ENCODE peak calls at places on chromosomes 2 and 18, in six cellular contexts. G is ovary, B is right cardiac atrium, H is body of pancreas, I is Peyer's patch, L is stomach. T is an unnamed sample.

GRCh38 chr2:70851704-70852103 is 16.1 kb upstream of the CD207 start:
- DNase-seq in G (no peak), B (no peak), H (no peak), I (no peak), L (no peak), T (no peak)

GRCh38 chr18:58965291-58965929 is 100.7 kb downstream of the ZNF532 start:
- DNase-seq in G (no peak), B (no peak), H (no peak), I (no peak), L (no peak), T (no peak)

GRCh38 chr2:166516712-166517303 is 22.8 kb upstream of the SCN7A start:
- DNase-seq in G (peak; percentile 45), B (peak; percentile 58), H (peak; percentile 32), I (no peak), L (no peak), T (peak; percentile 26)

GRCh38 chr18:70074091-70074490 is 126.4 kb upstream of the CD226 start:
- DNase-seq in G (no peak), B (no peak), H (no peak), I (no peak), L (no peak), T (no peak)

GRCh38 chr2:239255643-239256042 is 145.2 kb downstream of the HDAC4 start:
- DNase-seq in G (no peak), B (no peak), H (no peak), I (no peak), L (no peak), T (no peak)

GRCh38 chr2:98515571-98515927 is 70.9 kb downstream of the INPP4A start:
- DNase-seq in G (peak; percentile 34), B (no peak), H (no peak), I (no peak), L (no peak), T (no peak)

GRCh38 chr2:147424766-147425165 is 420.1 kb upstream of the ACVR2A start:
- DNase-seq in G (no peak), B (no peak), H (no peak), I (no peak), L (no peak), T (no peak)

GRCh38 chr2:21469564-21469963 is 345.8 kb downstream of the TDRD15 start:
- DNase-seq in G (no peak), B (no peak), H (no peak), I (no peak), L (no peak), T (no peak)

GRCh38 chr18:5630766-5631413 is 87.1 kb upstream of the EPB41L3 start:
- DNase-seq in G (peak; percentile 72), B (peak; percentile 37), H (no peak), I (no peak), L (no peak), T (no peak)

GRCh38 chr2:223404616-223405015 is 197.5 kb downstream of the SCG2 start:
- DNase-seq in G (no peak), B (no peak), H (no peak), I (no peak), L (no peak), T (no peak)

GRCh38 chr2:218082586-218083351 is 13.7 kb downstream of the RUFY4 start:
- DNase-seq in G (no peak), B (no peak), H (no peak), I (no peak), L (no peak), T (no peak)

GRCh38 chr2:188976545-188977268 is 2.5 kb downstream of the COL3A1 start:
- DNase-seq in G (no peak), B (no peak), H (no peak), I (no peak), L (no peak), T (peak; percentile 83)

GRCh38 chr2:234368861-234369261 is 128.0 kb downstream of the ARL4C start:
- DNase-seq in G (no peak), B (no peak), H (no peak), I (no peak), L (no peak), T (peak; percentile 83)

GRCh38 chr2:126877041-126877440 is 21.6 kb upstream of the TEX51 start:
- DNase-seq in G (no peak), B (no peak), H (no peak), I (no peak), L (no peak), T (no peak)

GRCh38 chr2:238573065-238573778 is 146.5 kb downstream of the ASB1 start:
- DNase-seq in G (no peak), B (no peak), H (peak; percentile 30), I (no peak), L (no peak), T (no peak)

GRCh38 chr2:88721268-88721667 is 29.8 kb downstream of the RPIA start:
- DNase-seq in G (no peak), B (no peak), H (no peak), I (no peak), L (no peak), T (no peak)

GRCh38 chr2:121501070-121501469 is 29.6 kb upstream of the RNU4ATAC start:
- DNase-seq in G (no peak), B (no peak), H (no peak), I (no peak), L (no peak), T (peak; percentile 63)

GRCh38 chr18:62795813-62796212 is 80.5 kb downstream of the PHLPP1 start:
- DNase-seq in G (no peak), B (no peak), H (no peak), I (no peak), L (no peak), T (no peak)

GRCh38 chr2:127053731-127054603 is 53.0 kb downstream of the BIN1 start:
- DNase-seq in G (peak; percentile 24), B (peak; percentile 48), H (peak; percentile 42), I (peak; percentile 67), L (peak; percentile 58), T (no peak)

GRCh38 chr2:239260546-239261327 is 140.1 kb downstream of the HDAC4 start:
- DNase-seq in G (no peak), B (no peak), H (no peak), I (no peak), L (no peak), T (no peak)

GRCh38 chr18:76398295-76398694 is 96.7 kb downstream of the ZNF516 start:
- DNase-seq in G (peak; percentile 62), B (no peak), H (no peak), I (no peak), L (peak; percentile 68), T (no peak)

GRCh38 chr2:74198461-74199274 is at the start of gene MTHFD2:
- DNase-seq in G (peak; percentile 81), B (peak; percentile 97), H (peak; percentile 96), I (peak; percentile 94), L (peak; percentile 95), T (peak; percentile 99)

GRCh38 chr2:238231251-238231793 is 8.5 kb downstream of the HES6 start:
- DNase-seq in G (peak; percentile 63), B (peak; percentile 93), H (peak; percentile 87), I (peak; percentile 76), L (peak; percentile 75), T (peak; percentile 73)

GRCh38 chr2:218733615-218734021 is 23.0 kb downstream of the TTLL4 start:
- DNase-seq in G (no peak), B (peak; percentile 58), H (no peak), I (no peak), L (peak; percentile 34), T (peak; percentile 81)

GRCh38 chr2:127173073-127173472 is 47.0 kb downstream of the CYP27C1 start:
- DNase-seq in G (no peak), B (peak; percentile 75), H (no peak), I (no peak), L (no peak), T (peak; percentile 75)

GRCh38 chr2:18232731-18233438 is 327.6 kb downstream of the RDH14 start:
- DNase-seq in G (no peak), B (no peak), H (no peak), I (no peak), L (no peak), T (peak; percentile 7)

GRCh38 chr2:176412136-176412535 is 142.9 kb downstream of the MTX2 start:
- DNase-seq in G (no peak), B (no peak), H (no peak), I (no peak), L (no peak), T (no peak)

GRCh38 chr2:120561393-120562035 is 174.2 kb upstream of the GLI2 start:
- DNase-seq in G (no peak), B (no peak), H (no peak), I (no peak), L (no peak), T (no peak)

GRCh38 chr2:131425191-131426021 is 50.5 kb upstream of the TUBA3D start:
- DNase-seq in G (no peak), B (peak; percentile 36), H (no peak), I (no peak), L (no peak), T (no peak)
- H3K4me3 ChIP-seq in G (peak overlapping the region; percentile 32), B (peak overlapping the region; percentile 40), H (no peak overlapping the region), I (peak overlapping the region; percentile 14), L (no peak overlapping the region), T (no peak overlapping the region)

GRCh38 chr2:100755441-100755840 is 64.5 kb upstream of the NPAS2 start:
- DNase-seq in G (no peak), B (no peak), H (no peak), I (no peak), L (no peak), T (no peak)

GRCh38 chr2:100756704-100757103 is 63.2 kb upstream of the NPAS2 start:
- DNase-seq in G (no peak), B (no peak), H (no peak), I (no peak), L (no peak), T (no peak)

GRCh38 chr2:100759901-100760300 is 60.0 kb upstream of the NPAS2 start:
- DNase-seq in G (no peak), B (no peak), H (no peak), I (no peak), L (no peak), T (no peak)

GRCh38 chr2:100754951-100755350 is 65.0 kb upstream of the NPAS2 start:
- DNase-seq in G (no peak), B (no peak), H (no peak), I (no peak), L (no peak), T (peak; percentile 55)

GRCh38 chr2:100757621-100758394 is 62.1 kb upstream of the NPAS2 start:
- DNase-seq in G (no peak), B (no peak), H (no peak), I (no peak), L (no peak), T (peak; percentile 98)
- H3K4me3 ChIP-seq in G (no peak overlapping the region), B (no peak overlapping the region), H (no peak overlapping the region), I (no peak overlapping the region), L (no peak overlapping the region), T (no peak overlapping the region)

GRCh38 chr18:3329471-3329870 is 67.5 kb downstream of the MYL12B start:
- DNase-seq in G (no peak), B (no peak), H (no peak), I (no peak), L (no peak), T (no peak)
- H3K4me3 ChIP-seq in G (no peak overlapping the region), B (no peak overlapping the region), H (no peak overlapping the region), I (no peak overlapping the region), L (no peak overlapping the region), T (no peak overlapping the region)

GRCh38 chr2:171210216-171210863 is 49.6 kb upstream of the TLK1 start:
- DNase-seq in G (no peak), B (no peak), H (no peak), I (no peak), L (no peak), T (no peak)
- H3K4me3 ChIP-seq in G (no peak overlapping the region), B (no peak overlapping the region), H (no peak overlapping the region), I (no peak overlapping the region), L (no peak overlapping the region), T (no peak overlapping the region)

GRCh38 chr2:136139601-136140000 is 21.7 kb upstream of the CXCR4 start:
- DNase-seq in G (no peak), B (no peak), H (no peak), I (no peak), L (no peak), T (no peak)
- H3K4me3 ChIP-seq in G (no peak overlapping the region), B (no peak overlapping the region), H (no peak overlapping the region), I (no peak overlapping the region), L (no peak overlapping the region), T (no peak overlapping the region)

T was measured in fibroblast of villous mesenchyme.